ENCODE peak calls at places on chromosomes 16 and 17, in four cellular contexts. H is lung, X is ELR, Q is AG20443. V is an unnamed sample.

GRCh38 chr17:8016632-8017424 is 14.4 kb downstream of the GUCY2D start:
- DNase-seq in H (peak), X (peak), Q (no peak), V (peak)

GRCh38 chr16:2163211-2163881 is 7.8 kb downstream of the TRAF7 start:
- DNase-seq in H (no peak), X (no peak), Q (no peak), V (peak)

GRCh38 chr17:5642752-5643151 is 58.4 kb upstream of the NLRP1 start:
- DNase-seq in H (no peak), X (no peak), Q (no peak), V (no peak)

GRCh38 chr17:13140750-13141149 is 122.9 kb upstream of the ELAC2 start:
- DNase-seq in H (no peak), X (no peak), Q (no peak), V (no peak)

GRCh38 chr17:68318103-68318991 is 27.1 kb downstream of the ARSG start:
- DNase-seq in H (no peak), X (peak), Q (peak), V (peak)

GRCh38 chr17:44663095-44663494 is 6.8 kb downstream of the MEIOC start:
- DNase-seq in H (no peak), X (no peak), Q (no peak), V (no peak)

GRCh38 chr17:79925242-79925957 is 86.2 kb upstream of the CBX4 start:
- DNase-seq in H (peak), X (peak), Q (peak), V (peak)

GRCh38 chr16:80932725-80933124 is 74.0 kb downstream of the CMC2 start:
- DNase-seq in H (peak), X (peak), Q (peak), V (peak)

GRCh38 chr17:44608732-44609435 is 47.4 kb upstream of the MEIOC start:
- DNase-seq in H (no peak), X (no peak), Q (no peak), V (no peak)

GRCh38 chr17:59506907-59507726 is 58.3 kb upstream of the DHX40 start:
- DNase-seq in H (no peak), X (peak), Q (peak), V (no peak)

GRCh38 chr16:86671486-86672214 is 93.3 kb downstream of the FOXL1 start:
- DNase-seq in H (no peak), X (no peak), Q (peak), V (no peak)

GRCh38 chr17:41864498-41864836 is 756 bp downstream of the KLHL11 start:
- DNase-seq in H (no peak), X (no peak), Q (no peak), V (no peak)

GRCh38 chr17:81322271-81323082 is 27.4 kb upstream of the SLC38A10 start:
- DNase-seq in H (no peak), X (peak), Q (peak), V (no peak)

GRCh38 chr16:65532218-65532617 is 410.4 kb upstream of the CDH11 start:
- DNase-seq in H (no peak), X (no peak), Q (peak), V (no peak)

GRCh38 chr17:6212766-6213165 is 142.6 kb downstream of the WSCD1 start:
- DNase-seq in H (no peak), X (no peak), Q (no peak), V (no peak)

GRCh38 chr17:62629556-62630364 is 2.3 kb downstream of the MRC2 start:
- DNase-seq in H (no peak), X (no peak), Q (no peak), V (no peak)

GRCh38 chr17:70006159-70006558 is 68.9 kb upstream of the KCNJ16 start:
- DNase-seq in H (no peak), X (peak), Q (no peak), V (no peak)